ENCODE peak calls at places on chromosome 1, in four cellular contexts. Q is A549, O is HepG2, U is K562. H is an unnamed sample.

GRCh38 chr1:100277866-100278265 is 11.8 kb downstream of the RTCA start:
- DNase-seq in Q (peak; percentile 10), O (no peak), U (peak; percentile 21), H (no peak)

GRCh38 chr1:183630748-183631147 is 4.8 kb downstream of the ARPC5 start:
- DNase-seq in Q (no peak), O (no peak), U (no peak), H (no peak)

GRCh38 chr1:53502641-53503432 is 43.6 kb downstream of the DMRTB1 start:
- DNase-seq in Q (peak; percentile 10), O (no peak), U (peak; percentile 35), H (no peak)

GRCh38 chr1:81408404-81408803 is 392.3 kb upstream of the ADGRL2 start:
- DNase-seq in Q (no peak), O (no peak), U (no peak), H (no peak)

GRCh38 chr1:35369922-35370671 is 101.6 kb downstream of the ZMYM4 start:
- DNase-seq in Q (no peak), O (no peak), U (peak; percentile 18), H (no peak)

GRCh38 chr1:51926171-51926812 is 47.8 kb upstream of the NRDC start:
- DNase-seq in Q (peak; percentile 42), O (no peak), U (peak; percentile 47), H (no peak)

GRCh38 chr1:109104364-109105151 is 9.4 kb upstream of the ELAPOR1 start:
- DNase-seq in Q (no peak), O (no peak), U (no peak), H (no peak)

GRCh38 chr1:119275930-119276215 is 92.7 kb upstream of the HAO2 start:
- DNase-seq in Q (no peak), O (no peak), U (no peak), H (no peak)

GRCh38 chr1:87174726-87175237 is 153.9 kb upstream of the LMO4 start:
- DNase-seq in Q (no peak), O (no peak), U (no peak), H (no peak)

GRCh38 chr1:243470492-243470891 is 214.7 kb downstream of the SDCCAG8 start:
- DNase-seq in Q (no peak), O (no peak), U (no peak), H (peak; percentile 20)

GRCh38 chr1:182684128-182684828 is at the start of gene RGS8:
- DNase-seq in Q (no peak), O (no peak), U (no peak), H (no peak)

GRCh38 chr1:46568614-46569013 is 17.2 kb upstream of the KNCN start:
- DNase-seq in Q (no peak), O (no peak), U (no peak), H (no peak)

GRCh38 chr1:118185083-118185899 is at the start of gene SPAG17:
- DNase-seq in Q (peak; percentile 53), O (no peak), U (peak; percentile 80), H (peak; percentile 97)

GRCh38 chr1:58434587-58434986 is 111.9 kb downstream of the OMA1 start:
- DNase-seq in Q (no peak), O (no peak), U (no peak), H (no peak)

GRCh38 chr1:200223207-200223606 is 186.6 kb downstream of the ZNF281 start:
- DNase-seq in Q (no peak), O (no peak), U (no peak), H (no peak)

GRCh38 chr1:115794976-115795375 is 26.5 kb upstream of the CASQ2 start:
- DNase-seq in Q (no peak), O (no peak), U (no peak), H (no peak)

GRCh38 chr1:194870860-194871259 is 1684.4 kb upstream of the B3GALT2 start:
- DNase-seq in Q (no peak), O (no peak), U (no peak), H (no peak)

GRCh38 chr1:223716302-223716862 is 4.0 kb downstream of the CAPN2 start:
- DNase-seq in Q (no peak), O (no peak), U (no peak), H (no peak)

GRCh38 chr1:178168535-178168934 is 74.6 kb downstream of the RASAL2 start:
- DNase-seq in Q (no peak), O (no peak), U (no peak), H (no peak)

GRCh38 chr1:35683012-35683411 is 35.7 kb downstream of the C1orf216 start:
- DNase-seq in Q (no peak), O (no peak), U (no peak), H (no peak)

GRCh38 chr1:51115714-51116404 is 13.8 kb downstream of the C1orf185 start:
- DNase-seq in Q (no peak), O (no peak), U (no peak), H (no peak)

GRCh38 chr1:179169616-179170467 is 59.6 kb downstream of the ABL2 start:
- DNase-seq in Q (peak; percentile 10), O (no peak), U (no peak), H (no peak)

GRCh38 chr1:44010935-44011610 is 19.7 kb downstream of the CCDC24 start:
- DNase-seq in Q (no peak), O (no peak), U (no peak), H (no peak)

GRCh38 chr1:50981741-50982140 is 11.7 kb downstream of the CDKN2C start:
- DNase-seq in Q (no peak), O (no peak), U (no peak), H (no peak)

GRCh38 chr1:43867946-43868740 is 65.5 kb upstream of the ARTN start:
- DNase-seq in Q (no peak), O (no peak), U (no peak), H (no peak)

GRCh38 chr1:61079898-61080336 is 2.4 kb upstream of the NFIA start:
- DNase-seq in Q (peak; percentile 79), O (peak; percentile 77), U (peak; percentile 81), H (peak; percentile 74)

GRCh38 chr1:16181887-16182719 is 26.2 kb upstream of the EPHA2 start:
- DNase-seq in Q (peak; percentile 93), O (peak; percentile 87), U (no peak), H (peak; percentile 70)

GRCh38 chr1:109948285-109948630 is 36.3 kb upstream of the AHCYL1 start:
- DNase-seq in Q (no peak), O (peak; percentile 60), U (no peak), H (no peak)

GRCh38 chr1:66364578-66365391 is 169.2 kb upstream of the SGIP1 start:
- DNase-seq in Q (no peak), O (no peak), U (no peak), H (no peak)

GRCh38 chr1:14682941-14683340 is 84.5 kb downstream of the KAZN start:
- DNase-seq in Q (no peak), O (no peak), U (no peak), H (no peak)

GRCh38 chr1:182841368-182841988 is 2.3 kb downstream of the DHX9 start:
- DNase-seq in Q (peak; percentile 33), O (peak; percentile 5), U (no peak), H (no peak)

GRCh38 chr1:198443374-198444233 is 96.9 kb downstream of the ATP6V1G3 start:
- DNase-seq in Q (peak; percentile 91), O (peak; percentile 48), U (no peak), H (no peak)

DNA sequence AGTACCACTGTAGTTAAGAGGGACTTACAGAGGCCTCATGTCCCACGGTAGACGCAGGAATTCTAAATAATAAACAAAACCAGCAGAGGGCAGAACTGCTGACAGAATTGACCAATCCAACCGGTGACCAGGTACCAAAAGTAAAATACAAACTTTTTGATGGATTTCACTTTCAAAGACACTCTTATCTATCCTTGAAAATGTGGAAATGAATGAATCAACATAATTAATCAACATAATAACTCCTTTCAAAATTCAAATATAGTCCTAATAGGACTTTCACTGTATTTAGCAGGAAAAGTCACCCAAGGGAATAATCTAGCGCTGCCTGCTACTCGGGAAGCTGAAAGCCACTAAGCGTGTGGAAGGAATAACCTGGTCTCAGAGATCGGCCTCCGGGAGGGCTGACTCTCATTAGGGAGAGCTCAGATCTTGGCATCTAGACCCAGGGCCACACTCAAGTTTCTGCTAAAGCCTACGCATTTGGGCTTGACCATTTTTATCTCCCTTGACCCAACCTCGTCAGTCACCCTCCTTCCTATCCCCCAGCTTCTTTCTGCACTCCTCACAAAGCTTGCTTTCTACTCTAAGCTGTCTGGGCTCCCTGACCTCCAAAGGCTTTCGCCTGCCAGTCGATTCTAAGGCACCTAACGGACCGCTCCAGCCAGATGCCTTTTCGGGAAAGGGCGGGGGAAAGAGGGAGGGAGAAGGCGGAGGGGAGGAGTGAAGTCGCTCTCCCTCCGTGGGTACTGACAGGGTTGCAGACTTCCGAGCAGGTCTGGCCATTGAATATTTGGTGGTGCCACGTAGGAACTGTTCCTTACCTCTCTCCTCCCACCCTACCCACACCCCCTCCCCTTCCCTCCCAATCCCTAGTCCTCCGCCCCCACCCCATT is 1.6 kb downstream of the COL11A1 start:
- DNase-seq in Q (peak; percentile 54), O (peak; percentile 24), U (no peak), H (peak; percentile 40)
- TF ChIP-seq HMGXB4 in Q (no peak), O (no peak), U (no peak), H (peak; percentile 48)

DNA sequence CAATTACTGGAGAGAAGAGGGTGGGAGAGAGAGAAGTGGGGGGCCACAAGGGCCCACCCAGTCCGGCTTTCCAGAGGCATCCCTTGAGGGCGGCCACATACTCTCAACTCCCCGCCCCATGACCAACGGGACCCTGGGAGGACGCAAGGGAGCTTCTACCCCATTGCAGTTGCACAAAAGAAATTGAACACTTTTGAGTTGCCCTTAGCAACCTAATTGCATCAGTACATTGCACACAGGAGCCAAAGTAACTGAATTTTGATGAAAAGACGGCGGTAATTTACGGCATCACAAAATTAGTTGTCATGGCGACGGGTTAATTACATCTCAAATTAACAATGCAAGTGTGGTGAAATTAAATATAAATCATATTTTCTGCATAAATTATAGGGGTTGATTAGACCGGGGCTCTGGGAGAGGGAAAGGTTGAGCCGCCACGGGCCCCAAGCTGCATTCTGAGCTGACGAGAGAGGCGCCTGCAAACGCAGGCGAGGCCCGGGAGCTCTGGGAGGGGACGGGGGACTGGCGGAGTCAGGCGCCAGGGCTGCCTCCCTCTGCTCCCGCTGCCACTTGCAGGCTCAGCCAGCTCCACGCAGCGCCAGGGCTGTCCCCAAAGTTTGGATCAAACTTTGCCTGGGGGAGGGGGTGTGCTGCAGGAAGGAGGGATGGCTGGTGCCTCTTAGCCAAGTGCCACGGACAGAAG is 61.4 kb downstream of the CASZ1 start:
- DNase-seq in Q (no peak), O (no peak), U (peak; percentile 65), H (peak; percentile 47)
- TF ChIP-seq HMGXB4 in Q (no peak), O (no peak), U (no peak), H (no peak)

GRCh38 chr1:114270255-114271117 is 116.8 kb upstream of the SYT6 start:
- DNase-seq in Q (no peak), O (no peak), U (no peak), H (no peak)
- TF ChIP-seq HMGXB4 in Q (no peak), O (no peak), U (no peak), H (no peak)

DNA sequence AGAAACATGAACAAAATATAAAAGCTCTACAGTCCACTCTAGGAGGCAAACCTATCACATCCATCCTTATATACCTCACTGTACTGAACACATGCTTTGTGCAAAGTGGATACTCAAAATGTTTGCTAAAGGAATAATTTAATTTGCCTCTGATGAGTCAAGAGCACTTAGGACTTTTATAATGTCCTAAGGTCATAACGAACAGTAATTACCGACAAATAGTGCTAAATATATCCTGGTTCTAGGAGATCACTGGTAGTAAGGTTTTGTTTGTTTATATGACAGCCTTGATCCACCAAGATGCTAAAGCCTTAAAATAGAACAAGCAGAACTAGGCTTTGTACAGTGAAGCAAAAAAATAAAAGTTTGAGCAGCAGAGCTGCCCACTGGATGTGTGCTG is 70.6 kb downstream of the GADD45A start:
- DNase-seq in Q (no peak), O (no peak), U (no peak), H (no peak)
- TF ChIP-seq HMGXB4 in Q (no peak), O (no peak), U (no peak), H (no peak)

H was measured in WTC11.